ENCODE peak calls at places on chromosomes 7 and 10, in ten cellular contexts. O is WTC11; R is CD8-positive, alpha-beta T cell; N is C1 segment of cervical spinal cord; X is AG04450; C is stromal cell of bone marrow; F is upper lobe of left lung; U is Kasumi-1; I is nucleus accumbens; L is AG09319. A is an unnamed sample.

GRCh38 chr10:101843032-101843991 is at the start of gene KCNIP2:
- DNase-seq in R (peak), X (no peak), L (no peak), I (peak), C (no peak), F (peak), O (peak), N (no peak), U (peak), A (no peak)

GRCh38 chr10:525565-526315 is 163.7 kb downstream of the DIP2C start:
- DNase-seq in X (no peak), C (no peak), F (no peak), U (no peak), L (no peak), R (no peak), I (no peak), N (no peak), O (no peak), A (no peak)

GRCh38 chr10:10564081-10564480 is 453.6 kb upstream of the CELF2 start:
- DNase-seq in I (peak), X (no peak), U (no peak), L (peak), R (no peak), O (no peak), N (no peak), F (no peak), C (peak), A (no peak)

GRCh38 chr7:46024263-46024916 is 103.3 kb upstream of the IGFBP3 start:
- DNase-seq in U (no peak), N (no peak), L (no peak), X (no peak), O (no peak), C (no peak), R (no peak), I (no peak), F (no peak), A (no peak)

GRCh38 chr10:77274046-77274795 is 363.4 kb downstream of the KCNMA1 start:
- DNase-seq in X (no peak), O (no peak), C (peak), I (no peak), L (no peak), N (no peak), U (no peak), R (no peak), F (no peak), A (no peak)

GRCh38 chr7:150754950-150755349 is 17.7 kb downstream of the GIMAP5 start:
- DNase-seq in O (no peak), C (no peak), X (no peak), I (no peak), R (no peak), L (no peak), N (no peak), F (no peak), U (no peak), A (no peak)

GRCh38 chr7:132185150-132185549 is 391.1 kb downstream of the PLXNA4 start:
- DNase-seq in L (no peak), X (no peak), N (no peak), I (no peak), O (no peak), R (no peak), C (no peak), F (no peak), U (no peak), A (no peak)

GRCh38 chr10:112663181-112663879 is 216.3 kb downstream of the VTI1A start:
- DNase-seq in N (no peak), R (no peak), U (no peak), L (no peak), C (peak), X (no peak), F (no peak), O (no peak), I (no peak), A (no peak)

GRCh38 chr7:54705436-54705835 is 53.6 kb downstream of the SEC61G start:
- DNase-seq in L (peak), F (no peak), I (no peak), R (no peak), N (no peak), X (no peak), U (peak), C (peak), O (no peak), A (no peak)

GRCh38 chr7:136923111-136923510 is 54.7 kb downstream of the CHRM2 start:
- DNase-seq in R (no peak), U (no peak), L (peak), O (no peak), X (peak), F (no peak), I (no peak), N (no peak), C (no peak), A (no peak)

GRCh38 chr7:38973760-38974159 is 3.9 kb upstream of the POU6F2 start:
- DNase-seq in R (no peak), L (no peak), C (no peak), I (no peak), O (no peak), X (no peak), U (no peak), N (no peak), F (no peak), A (no peak)

GRCh38 chr7:121313220-121313792 is 15.5 kb upstream of the WNT16 start:
- DNase-seq in U (no peak), L (no peak), O (no peak), N (no peak), F (no peak), X (no peak), R (no peak), C (peak), I (no peak), A (no peak)

GRCh38 chr10:93098816-93099215 is 25.1 kb downstream of the CYP26A1 start:
- DNase-seq in X (no peak), O (no peak), N (no peak), R (no peak), F (no peak), C (no peak), U (no peak), L (no peak), I (no peak), A (no peak)

GRCh38 chr10:132575320-132576201 is 38.0 kb downstream of the INPP5A start:
- DNase-seq in C (peak), O (no peak), R (no peak), L (peak), I (no peak), X (peak), U (peak), N (peak), F (peak), A (no peak)

GRCh38 chr7:159144756-159145543 is at the start of gene VIPR2:
- DNase-seq in I (no peak), X (no peak), O (peak), R (no peak), L (no peak), C (no peak), N (no peak), U (no peak), F (peak), A (no peak)

GRCh38 chr7:12458520-12459131 is 55.0 kb upstream of the VWDE start:
- DNase-seq in F (no peak), O (no peak), I (no peak), N (no peak), R (no peak), C (peak), L (peak), U (peak), X (no peak), A (no peak)

GRCh38 chr10:113522460-113522859 is 30.4 kb upstream of the HABP2 start:
- DNase-seq in U (no peak), O (no peak), C (no peak), F (no peak), R (no peak), X (no peak), L (no peak), I (no peak), N (no peak), A (no peak)

GRCh38 chr10:13018171-13018570 is 16.7 kb upstream of the CCDC3 start:
- DNase-seq in F (no peak), O (no peak), N (no peak), X (peak), U (no peak), I (no peak), C (no peak), R (no peak), L (no peak), A (no peak)

GRCh38 chr7:134785842-134786241 is 6.4 kb downstream of the CALD1 start:
- DNase-seq in U (no peak), I (no peak), R (no peak), F (no peak), O (no peak), L (no peak), X (no peak), C (no peak), N (no peak), A (no peak)

GRCh38 chr10:75596930-75597629 is 165.7 kb downstream of the LRMDA start:
- DNase-seq in U (no peak), L (no peak), F (no peak), N (no peak), R (no peak), I (no peak), X (no peak), C (no peak), O (no peak), A (no peak)

GRCh38 chr7:158043461-158044155 is 544.0 kb downstream of the PTPRN2 start:
- DNase-seq in X (no peak), C (no peak), U (no peak), I (no peak), L (no peak), F (no peak), R (no peak), O (no peak), N (no peak), A (no peak)

GRCh38 chr7:74231232-74231590 is 21.4 kb downstream of the LAT2 start:
- DNase-seq in L (no peak), U (no peak), C (no peak), X (no peak), O (no peak), R (no peak), I (no peak), F (no peak), N (no peak), A (peak)

GRCh38 chr10:104329754-104330153 is 8.5 kb downstream of the ITPRIP start:
- DNase-seq in U (no peak), C (peak), N (no peak), O (no peak), I (no peak), R (no peak), F (no peak), X (no peak), L (no peak), A (no peak)

GRCh38 chr10:86684305-86684704 is 16.0 kb downstream of the LDB3 start:
- DNase-seq in L (no peak), R (no peak), F (no peak), X (no peak), N (no peak), O (peak), I (peak), U (no peak), C (no peak), A (no peak)

GRCh38 chr10:89391882-89392756 is at the start of gene IFIT1:
- DNase-seq in I (peak), F (no peak), L (peak), X (peak), O (no peak), U (peak), N (peak), C (peak), R (peak), A (peak)

GRCh38 chr7:56086761-56087160 is 6.0 kb downstream of the PHKG1 start:
- DNase-seq in I (no peak), U (no peak), N (no peak), L (no peak), X (no peak), F (no peak), C (no peak), O (no peak), R (no peak), A (no peak)

GRCh38 chr10:93277360-93277759 is 203.7 kb downstream of the CYP26A1 start:
- DNase-seq in R (no peak), U (no peak), X (no peak), I (no peak), C (no peak), N (no peak), O (no peak), L (no peak), F (no peak), A (no peak)

GRCh38 chr7:48149058-48149457 is 22.2 kb upstream of the ABCA13 start:
- DNase-seq in C (no peak), I (no peak), L (no peak), N (no peak), X (no peak), R (no peak), O (no peak), F (no peak), U (no peak), A (no peak)

A was measured in GM12864.